ENCODE peak calls at places on chromosome 9, in six cellular contexts. One of them, this sample, is unnamed.

GRCh38 chr9:36848946-36849345 is 185.1 kb downstream of the PAX5 start:
- DNase-seq in effector memory CD8-positive, alpha-beta T cell: no peak
- DNase-seq in Daoy: no peak
- DNase-seq in HuH-7: no peak
- DNase-seq in GM19239: no peak
- DNase-seq in Kasumi-1: no peak
- DNase-seq in this sample: no peak

GRCh38 chr9:100216178-100216787 is 117.2 kb downstream of the INVS start:
- DNase-seq in Daoy: peak
- DNase-seq in effector memory CD8-positive, alpha-beta T cell: peak
- DNase-seq in HuH-7: peak
- DNase-seq in Kasumi-1: peak
- DNase-seq in GM19239: peak
- DNase-seq in this sample: no peak

GRCh38 chr9:127844821-127845359 is 9.6 kb downstream of the ENG start:
- DNase-seq in HuH-7: no peak
- DNase-seq in GM19239: no peak
- DNase-seq in Kasumi-1: no peak
- DNase-seq in effector memory CD8-positive, alpha-beta T cell: no peak
- DNase-seq in Daoy: peak
- DNase-seq in this sample: no peak

GRCh38 chr9:128916204-128916603 is 4.6 kb upstream of the PHYHD1 start:
- DNase-seq in GM19239: no peak
- DNase-seq in Daoy: no peak
- DNase-seq in HuH-7: no peak
- DNase-seq in effector memory CD8-positive, alpha-beta T cell: no peak
- DNase-seq in Kasumi-1: no peak
- DNase-seq in this sample: no peak

GRCh38 chr9:86460211-86461002 is 106.2 kb upstream of the TUT7 start:
- DNase-seq in GM19239: no peak
- DNase-seq in Daoy: no peak
- DNase-seq in Kasumi-1: no peak
- DNase-seq in effector memory CD8-positive, alpha-beta T cell: no peak
- DNase-seq in HuH-7: no peak
- DNase-seq in this sample: no peak

GRCh38 chr9:16828335-16829281 is 41.9 kb downstream of the BNC2 start:
- DNase-seq in HuH-7: no peak
- DNase-seq in effector memory CD8-positive, alpha-beta T cell: no peak
- DNase-seq in GM19239: no peak
- DNase-seq in Daoy: peak
- DNase-seq in Kasumi-1: no peak
- DNase-seq in this sample: peak

GRCh38 chr9:130110596-130111021 is 56.9 kb downstream of the GPR107 start:
- DNase-seq in GM19239: no peak
- DNase-seq in effector memory CD8-positive, alpha-beta T cell: no peak
- DNase-seq in Kasumi-1: no peak
- DNase-seq in HuH-7: no peak
- DNase-seq in Daoy: peak
- DNase-seq in this sample: no peak

GRCh38 chr9:108467653-108468324 is 388.0 kb downstream of the ACTL7B start:
- DNase-seq in GM19239: no peak
- DNase-seq in HuH-7: no peak
- DNase-seq in Kasumi-1: no peak
- DNase-seq in Daoy: no peak
- DNase-seq in effector memory CD8-positive, alpha-beta T cell: no peak
- DNase-seq in this sample: peak

GRCh38 chr9:107142896-107143603 is 140.0 kb upstream of the RAD23B start:
- DNase-seq in GM19239: no peak
- DNase-seq in Kasumi-1: no peak
- DNase-seq in Daoy: no peak
- DNase-seq in HuH-7: no peak
- DNase-seq in effector memory CD8-positive, alpha-beta T cell: no peak
- DNase-seq in this sample: no peak

GRCh38 chr9:27150758-27151431 is 41.9 kb downstream of the TEK start:
- DNase-seq in HuH-7: no peak
- DNase-seq in effector memory CD8-positive, alpha-beta T cell: no peak
- DNase-seq in Kasumi-1: no peak
- DNase-seq in GM19239: no peak
- DNase-seq in Daoy: no peak
- DNase-seq in this sample: peak

GRCh38 chr9:121858788-121859187 is 207.4 kb downstream of the DAB2IP start:
- DNase-seq in Kasumi-1: no peak
- DNase-seq in HuH-7: no peak
- DNase-seq in Daoy: no peak
- DNase-seq in GM19239: no peak
- DNase-seq in effector memory CD8-positive, alpha-beta T cell: no peak
- DNase-seq in this sample: no peak

GRCh38 chr9:91193658-91194391 is 167.9 kb downstream of the AUH start:
- DNase-seq in effector memory CD8-positive, alpha-beta T cell: peak
- DNase-seq in Daoy: peak
- DNase-seq in GM19239: no peak
- DNase-seq in HuH-7: peak
- DNase-seq in Kasumi-1: peak
- DNase-seq in this sample: peak

GRCh38 chr9:102867488-102867887 is 127.6 kb upstream of the CYLC2 start:
- DNase-seq in effector memory CD8-positive, alpha-beta T cell: no peak
- DNase-seq in HuH-7: no peak
- DNase-seq in GM19239: no peak
- DNase-seq in Kasumi-1: no peak
- DNase-seq in Daoy: no peak
- DNase-seq in this sample: no peak

GRCh38 chr9:22079873-22080341 is 70.8 kb upstream of the CDKN2B start:
- DNase-seq in HuH-7: no peak
- DNase-seq in Daoy: no peak
- DNase-seq in GM19239: no peak
- DNase-seq in effector memory CD8-positive, alpha-beta T cell: no peak
- DNase-seq in Kasumi-1: no peak
- DNase-seq in this sample: peak

GRCh38 chr9:109329274-109330258 is 8.7 kb upstream of the EPB41L4B start:
- DNase-seq in HuH-7: peak
- DNase-seq in effector memory CD8-positive, alpha-beta T cell: no peak
- DNase-seq in Kasumi-1: no peak
- DNase-seq in GM19239: no peak
- DNase-seq in Daoy: peak
- DNase-seq in this sample: no peak

GRCh38 chr9:121748080-121748479 is 96.6 kb downstream of the DAB2IP start:
- DNase-seq in effector memory CD8-positive, alpha-beta T cell: peak
- DNase-seq in HuH-7: no peak
- DNase-seq in Kasumi-1: no peak
- DNase-seq in GM19239: no peak
- DNase-seq in Daoy: peak
- DNase-seq in this sample: no peak

GRCh38 chr9:13412323-13412722 is 132.8 kb upstream of the MPDZ start:
- DNase-seq in Daoy: no peak
- DNase-seq in GM19239: no peak
- DNase-seq in Kasumi-1: no peak
- DNase-seq in effector memory CD8-positive, alpha-beta T cell: no peak
- DNase-seq in HuH-7: no peak
- DNase-seq in this sample: no peak

GRCh38 chr9:135215571-135216161 is 128.2 kb downstream of the OLFM1 start:
- DNase-seq in effector memory CD8-positive, alpha-beta T cell: no peak
- DNase-seq in Daoy: peak
- DNase-seq in GM19239: no peak
- DNase-seq in Kasumi-1: no peak
- DNase-seq in HuH-7: no peak
- DNase-seq in this sample: no peak

GRCh38 chr9:69919461-69920061 is 98.9 kb downstream of the CFAP95 start:
- DNase-seq in GM19239: peak
- DNase-seq in HuH-7: peak
- DNase-seq in Kasumi-1: peak
- DNase-seq in effector memory CD8-positive, alpha-beta T cell: no peak
- DNase-seq in Daoy: peak
- DNase-seq in this sample: no peak

This sample was measured in GM04503.